ENCODE peak calls at places on chromosomes 5 and 9, in ten cellular contexts. Q is IMR-90, T is PC-9, W is Peyer's patch, L is tibial artery, U is cardiac muscle cell, X is right atrium auricular region, S is HCT116, Z is left ventricle myocardium inferior, I is pancreas. Y is an unnamed sample.

GRCh38 chr5:10329808-10330481 is 22.2 kb upstream of the CMBL start:
- DNase-seq in Q (peak), T (no peak), W (no peak), L (peak), U (no peak), X (peak), S (no peak), Z (peak), I (peak), Y (no peak)

GRCh38 chr5:83750759-83751158 is 30.1 kb upstream of the HAPLN1 start:
- DNase-seq in Q (no peak), T (no peak), W (no peak), L (no peak), U (no peak), X (no peak), S (no peak), Z (no peak), I (no peak), Y (no peak)

GRCh38 chr9:92173318-92173717 is 58.1 kb upstream of the SPTLC1 start:
- DNase-seq in Q (no peak), T (no peak), W (no peak), L (no peak), U (no peak), X (no peak), S (no peak), Z (no peak), I (no peak), Y (no peak)

GRCh38 chr5:42970636-42971559 is 69.2 kb downstream of the ANXA2R start:
- DNase-seq in Q (no peak), T (no peak), W (no peak), L (no peak), U (no peak), X (no peak), S (no peak), Z (peak), I (no peak), Y (no peak)

GRCh38 chr5:67305913-67306710 is 109.5 kb upstream of the CD180 start:
- DNase-seq in Q (peak), T (no peak), W (no peak), L (no peak), U (no peak), X (no peak), S (no peak), Z (no peak), I (no peak), Y (no peak)

GRCh38 chr5:43425965-43426364 is 13.8 kb upstream of the CCL28 start:
- DNase-seq in Q (peak), T (peak), W (no peak), L (no peak), U (no peak), X (no peak), S (no peak), Z (no peak), I (no peak), Y (no peak)

GRCh38 chr9:71663216-71663615 is 105.1 kb downstream of the CEMIP2 start:
- DNase-seq in Q (no peak), T (no peak), W (no peak), L (no peak), U (no peak), X (no peak), S (no peak), Z (no peak), I (no peak), Y (no peak)

GRCh38 chr9:16367605-16368424 is 502.7 kb downstream of the BNC2 start:
- DNase-seq in Q (peak), T (peak), W (no peak), L (no peak), U (no peak), X (peak), S (no peak), Z (no peak), I (no peak), Y (no peak)

GRCh38 chr9:131660466-131661405 is 79.1 kb downstream of the RAPGEF1 start:
- DNase-seq in Q (no peak), T (no peak), W (no peak), L (no peak), U (peak), X (no peak), S (no peak), Z (no peak), I (no peak), Y (no peak)

GRCh38 chr5:81657386-81657785 is 93.5 kb downstream of the SSBP2 start:
- DNase-seq in Q (no peak), T (no peak), W (no peak), L (no peak), U (no peak), X (no peak), S (no peak), Z (no peak), I (no peak), Y (no peak)

GRCh38 chr9:123378956-123379660 is 23.1 kb downstream of the CRB2 start:
- DNase-seq in Q (no peak), T (no peak), W (no peak), L (no peak), U (no peak), X (no peak), S (no peak), Z (no peak), I (no peak), Y (no peak)
- H3K27ac ChIP-seq in Q (no peak), T (no peak), W (no peak), L (no peak), U (peak), X (no peak), S (no peak), Z (no peak), I (no peak), Y (no peak)

DNA sequence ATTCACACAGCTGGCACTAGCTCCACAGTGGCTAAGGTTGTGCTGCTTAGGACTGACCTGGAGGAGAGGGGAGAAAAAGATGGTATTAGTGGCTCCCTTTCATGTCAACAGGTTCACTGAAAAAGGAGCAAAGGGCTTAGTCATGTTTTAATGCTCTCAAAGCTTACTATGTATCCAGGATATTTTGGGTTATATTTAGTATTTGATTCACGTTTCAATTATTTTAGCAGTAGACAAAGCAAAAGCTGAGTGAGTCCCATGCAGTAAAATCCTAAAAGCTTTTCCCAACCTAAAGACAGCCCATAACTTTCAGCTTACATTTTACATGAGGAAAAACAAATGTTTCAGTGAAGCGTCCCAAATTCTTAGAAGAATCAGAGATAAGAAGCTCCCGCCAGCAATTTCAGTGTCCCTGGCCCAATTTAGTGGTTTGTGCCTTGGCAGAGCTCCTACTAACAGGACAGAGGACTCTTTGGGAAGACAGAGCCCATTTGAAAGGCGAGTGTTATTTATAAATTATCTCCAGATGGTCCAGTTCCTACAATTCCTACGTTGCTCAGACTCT is 224.8 kb upstream of the ANKRD55 start:
- DNase-seq in Q (peak), T (no peak), W (no peak), L (no peak), U (no peak), X (no peak), S (no peak), Z (peak), I (no peak), Y (no peak)
- H3K27ac ChIP-seq in Q (peak), T (no peak), W (no peak), L (peak), U (no peak), X (peak), S (no peak), Z (peak), I (no peak), Y (peak)

GRCh38 chr9:104773118-104773517 is 9.2 kb downstream of the NIPSNAP3B start:
- DNase-seq in Q (no peak), T (no peak), W (no peak), L (no peak), U (no peak), X (no peak), S (no peak), Z (no peak), I (no peak), Y (no peak)
- H3K27ac ChIP-seq in Q (no peak), T (no peak), W (no peak), L (peak), U (peak), X (peak), S (no peak), Z (peak), I (no peak), Y (peak)

DNA sequence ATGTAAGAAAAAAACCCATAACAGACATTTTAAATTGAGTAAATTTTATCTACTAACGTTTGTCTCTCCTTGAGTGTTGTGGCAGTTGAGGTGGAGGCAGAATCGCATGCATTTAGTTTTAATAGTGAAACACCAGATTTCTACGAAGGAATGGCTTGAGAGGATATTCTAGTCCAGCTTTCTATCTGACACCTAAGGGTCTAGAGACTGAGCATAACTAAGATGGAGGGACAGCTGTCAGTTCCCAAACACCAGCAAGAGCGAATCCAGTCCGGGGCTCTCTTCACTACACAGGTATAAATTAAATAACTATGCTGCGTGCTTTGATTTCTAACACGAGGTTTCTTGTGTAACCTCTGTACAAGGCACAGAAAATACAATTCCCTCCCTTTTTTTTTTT is 1.4 kb downstream of the NCBP1 start:
- DNase-seq in Q (no peak), T (no peak), W (no peak), L (no peak), U (no peak), X (no peak), S (no peak), Z (no peak), I (no peak), Y (no peak)
- H3K27ac ChIP-seq in Q (no peak), T (peak), W (no peak), L (no peak), U (peak), X (peak), S (peak), Z (peak), I (no peak), Y (no peak)

GRCh38 chr9:107269681-107270080 is 13.4 kb upstream of the RAD23B start:
- DNase-seq in Q (peak), T (peak), W (no peak), L (no peak), U (no peak), X (no peak), S (no peak), Z (no peak), I (no peak), Y (no peak)
- H3K27ac ChIP-seq in Q (peak), T (peak), W (no peak), L (no peak), U (no peak), X (no peak), S (no peak), Z (no peak), I (no peak), Y (peak)

GRCh38 chr5:132365213-132365612 is 4.3 kb upstream of the SLC22A5 start:
- DNase-seq in Q (peak), T (peak), W (no peak), L (no peak), U (no peak), X (peak), S (peak), Z (no peak), I (no peak), Y (no peak)

GRCh38 chr5:132363431-132364112 is 5.9 kb upstream of the SLC22A5 start:
- DNase-seq in Q (peak), T (peak), W (no peak), L (peak), U (no peak), X (peak), S (peak), Z (no peak), I (no peak), Y (no peak)

GRCh38 chr5:132358760-132359159 is 10.8 kb upstream of the SLC22A5 start:
- DNase-seq in Q (no peak), T (no peak), W (no peak), L (no peak), U (no peak), X (peak), S (no peak), Z (no peak), I (no peak), Y (no peak)

GRCh38 chr5:132364319-132364718 is 5.2 kb upstream of the SLC22A5 start:
- DNase-seq in Q (peak), T (peak), W (no peak), L (peak), U (no peak), X (peak), S (no peak), Z (no peak), I (no peak), Y (no peak)

DNA sequence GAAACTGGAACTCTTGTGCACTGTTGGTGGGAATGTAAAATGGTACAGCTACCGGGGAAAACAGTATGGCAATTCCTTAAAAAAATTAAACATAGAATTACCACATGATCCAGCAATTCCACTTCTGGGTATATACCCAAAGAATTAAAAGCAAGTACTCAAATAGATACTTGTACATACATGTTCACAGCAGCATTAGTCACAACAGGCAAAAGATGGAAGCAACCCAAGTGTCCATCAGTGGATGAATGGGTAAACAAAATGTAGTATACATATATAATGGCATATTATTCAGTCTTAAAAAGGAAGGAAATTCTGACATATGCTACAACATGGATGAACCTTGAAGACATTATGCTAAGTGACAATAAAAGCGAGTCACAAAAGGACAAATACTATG is 7.4 kb upstream of the SLC22A5 start:
- DNase-seq in Q (no peak), T (no peak), W (no peak), L (no peak), U (no peak), X (no peak), S (no peak), Z (no peak), I (no peak), Y (no peak)
- H3K27ac ChIP-seq in Q (no peak), T (no peak), W (no peak), L (no peak), U (no peak), X (no peak), S (no peak), Z (peak), I (no peak), Y (no peak)